ENCODE peak calls at places on chromosome 1, in four cellular contexts. Z is K562, H is H1, X is HCT116. T is an unnamed sample. For H3K36me3, the result is how much of the 10 kb centered on the place peaks cover.

GRCh38 chr1:216723274-216723780 is at the start of gene ESRRG:
- DNase-seq in Z (no peak), H (peak), X (no peak), T (peak)

GRCh38 chr1:92085727-92086126 is 5.6 kb downstream of the BTBD8 start:
- DNase-seq in Z (no peak), H (no peak), X (peak), T (no peak)

GRCh38 chr1:224897501-224897900 is 32.0 kb upstream of the DNAH14 start:
- DNase-seq in Z (no peak), H (no peak), X (no peak), T (no peak)

GRCh38 chr1:56788588-56788987 is 30.6 kb downstream of the FYB2 start:
- DNase-seq in Z (no peak), H (no peak), X (no peak), T (no peak)

GRCh38 chr1:224407546-224408293 is 26.9 kb downstream of the WDR26 start:
- DNase-seq in Z (no peak), H (no peak), X (peak), T (no peak)

GRCh38 chr1:152415454-152416227 is 1.6 kb upstream of the CRNN start:
- DNase-seq in Z (no peak), H (no peak), X (no peak), T (no peak)

GRCh38 chr1:202046227-202046626 is 35.8 kb downstream of the ELF3 start:
- DNase-seq in Z (no peak), H (no peak), X (no peak), T (no peak)

GRCh38 chr1:101167891-101168290 is 68.9 kb upstream of the S1PR1 start:
- DNase-seq in Z (no peak), H (no peak), X (no peak), T (no peak)

GRCh38 chr1:178133291-178133989 is 39.5 kb downstream of the RASAL2 start:
- DNase-seq in Z (no peak), H (no peak), X (no peak), T (no peak)

GRCh38 chr1:237042892-237043576 is 1.1 kb downstream of the RYR2 start:
- DNase-seq in Z (no peak), H (peak), X (no peak), T (no peak)

GRCh38 chr1:1317420-1317819 is 7.0 kb downstream of the INTS11 start:
- DNase-seq in Z (no peak), H (no peak), X (no peak), T (no peak)

GRCh38 chr1:1320666-1321448 is 3.6 kb downstream of the INTS11 start:
- DNase-seq in Z (no peak), H (no peak), X (no peak), T (no peak)

GRCh38 chr1:1318777-1319645 is 5.4 kb downstream of the INTS11 start:
- DNase-seq in Z (no peak), H (no peak), X (no peak), T (no peak)

GRCh38 chr1:1319646-1319941 is 4.9 kb downstream of the INTS11 start:
- DNase-seq in Z (no peak), H (no peak), X (no peak), T (no peak)

DNA sequence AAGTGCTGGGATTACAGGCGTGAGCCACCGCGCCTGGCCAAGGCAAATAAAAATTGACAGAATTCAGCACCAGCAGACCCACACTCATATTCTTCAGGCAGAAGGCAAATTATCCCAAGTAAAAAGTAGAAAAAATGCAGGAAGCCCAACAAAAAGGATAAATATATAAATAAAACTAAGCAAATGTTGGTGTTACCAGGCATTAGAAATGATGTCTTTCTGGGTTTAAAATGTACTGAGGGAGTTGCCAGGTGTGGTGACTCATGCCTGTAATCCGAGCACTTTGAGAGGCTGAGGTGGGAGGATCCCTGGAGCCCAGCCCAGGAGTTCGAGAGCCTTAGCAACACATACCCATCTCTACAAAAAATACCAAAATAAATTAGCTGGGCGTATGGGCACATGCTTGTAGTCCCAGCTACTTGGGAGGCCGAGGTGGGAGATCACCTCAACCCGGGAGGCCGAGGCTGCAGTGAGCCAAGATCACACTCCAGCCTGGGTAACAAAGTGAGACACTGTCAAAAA is 6.3 kb downstream of the INTS11 start:
- DNase-seq in Z (no peak), H (no peak), X (peak), T (no peak)
- H3K36me3 ChIP-seq in Z (half or more), H (under half), X (under half), T (half or more)

DNA sequence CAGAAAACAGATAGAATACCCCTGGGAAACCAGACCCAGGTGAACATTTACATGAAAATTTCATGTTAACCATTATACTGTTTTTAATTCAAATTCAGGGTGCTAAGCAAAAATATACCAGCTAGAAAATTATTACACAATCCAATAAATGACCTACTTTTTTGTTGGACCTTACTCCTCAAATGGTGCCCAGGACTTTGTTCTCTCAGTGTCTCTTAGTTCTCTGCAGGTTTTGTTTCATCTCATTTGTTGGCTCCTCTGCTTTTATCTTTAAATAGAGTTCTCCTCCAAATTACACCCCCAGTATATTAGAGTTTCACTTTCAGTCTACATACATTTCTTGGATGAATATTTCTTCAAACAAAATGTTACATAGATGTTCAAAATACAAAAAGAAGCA is 314.8 kb downstream of the TPR start:
- DNase-seq in Z (no peak), H (no peak), X (no peak), T (no peak)
- TF ChIP-seq YY1 in Z (no peak), H (no peak), X (no peak), T (no peak)

DNA sequence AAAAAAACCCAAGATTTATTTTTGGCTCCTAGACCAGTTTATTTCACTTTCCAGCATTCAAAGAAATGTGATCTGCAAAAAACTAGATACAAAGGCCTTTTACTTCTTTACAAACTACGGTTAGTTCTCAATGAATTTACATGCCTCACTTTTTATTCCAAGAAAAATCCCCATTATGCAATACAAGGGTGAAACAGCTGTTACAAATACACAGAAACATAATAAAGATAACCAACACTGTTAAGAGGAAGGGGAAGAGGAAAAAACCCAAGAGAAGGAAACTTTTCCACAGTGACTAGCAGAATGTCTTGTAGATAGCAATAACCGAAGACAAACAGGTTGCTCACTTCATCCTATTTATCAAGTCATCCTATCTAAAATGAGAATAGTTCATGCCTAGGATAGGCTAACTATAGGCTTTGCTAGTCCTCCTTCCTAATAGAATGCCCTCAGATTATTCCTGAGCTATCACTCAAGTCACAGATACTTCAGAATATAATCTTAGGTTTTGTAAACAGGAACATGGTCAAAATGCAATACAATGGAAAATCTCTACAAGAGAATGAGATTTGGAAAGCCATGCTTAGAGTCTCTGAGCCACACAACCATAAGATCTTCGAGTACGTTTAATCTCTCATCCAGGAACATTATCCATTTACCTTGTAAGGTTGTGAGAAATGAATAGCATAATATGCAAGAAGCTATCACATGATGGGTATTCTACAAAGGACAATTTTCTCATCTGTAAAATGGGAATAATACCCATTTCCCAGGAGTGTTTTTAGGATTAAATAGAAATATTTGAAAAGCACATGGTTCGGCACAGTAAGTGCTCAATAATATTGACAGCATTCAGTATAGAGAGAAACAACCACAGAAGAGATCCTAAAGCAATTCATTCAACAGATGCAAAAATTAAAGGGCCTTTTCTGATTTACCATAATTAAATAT is 5.4 kb downstream of the PNRC2 start:
- DNase-seq in Z (no peak), H (no peak), X (no peak), T (no peak)
- H3K36me3 ChIP-seq in Z (half or more), H (half or more), X (under half), T (half or more)

DNA sequence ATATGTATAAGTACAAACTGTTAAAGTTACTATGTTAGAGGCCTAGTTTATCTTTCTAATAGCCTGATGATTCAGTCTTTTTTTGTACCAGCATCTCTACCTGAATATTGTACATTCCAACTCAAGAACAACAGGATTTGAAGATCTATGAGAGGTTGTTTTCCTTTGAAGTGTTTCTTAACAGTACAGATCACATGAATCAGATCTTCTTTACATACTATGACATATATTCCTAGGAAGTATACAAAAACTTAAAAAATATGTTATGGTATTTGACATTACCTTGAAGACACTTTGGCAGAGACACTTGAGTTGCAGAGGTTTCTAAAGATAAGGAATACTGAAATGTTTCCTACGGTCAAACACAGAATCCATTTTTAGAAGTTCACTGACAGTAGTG is 1280.9 kb downstream of the KCNT2 start:
- DNase-seq in Z (no peak), H (no peak), X (no peak), T (no peak)
- TF ChIP-seq YY1 in Z (no peak), H (no peak), X (no peak), T (no peak)

DNA sequence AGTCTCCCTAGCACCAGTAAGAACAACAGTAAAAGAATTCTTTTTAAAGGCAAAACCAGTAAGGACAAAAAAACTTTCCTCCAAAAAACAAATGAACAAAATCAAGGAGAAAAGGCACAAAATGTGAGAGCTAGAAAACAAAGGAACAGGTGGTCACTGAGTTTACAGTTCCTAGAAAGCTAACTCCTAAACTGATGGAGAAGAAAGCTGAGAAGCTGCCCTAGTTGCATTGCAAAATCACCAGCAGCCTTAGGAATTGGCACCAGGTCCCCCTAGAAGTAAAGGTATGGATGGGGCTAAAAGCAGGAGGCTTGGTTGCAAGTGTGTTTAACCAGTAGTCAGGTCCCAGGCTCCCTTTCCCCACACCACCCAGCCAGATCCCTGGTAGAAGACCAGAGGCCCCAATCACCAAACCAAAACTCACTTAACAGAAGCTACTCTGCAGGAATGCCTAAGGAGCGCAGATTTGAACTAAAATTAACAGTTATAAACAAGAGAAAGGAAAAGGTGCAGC is 47.6 kb downstream of the RAB3GAP2 start:
- DNase-seq in Z (no peak), H (no peak), X (no peak), T (no peak)
- H3K36me3 ChIP-seq in Z (under half), H (under half), X (under half), T (under half)

DNA sequence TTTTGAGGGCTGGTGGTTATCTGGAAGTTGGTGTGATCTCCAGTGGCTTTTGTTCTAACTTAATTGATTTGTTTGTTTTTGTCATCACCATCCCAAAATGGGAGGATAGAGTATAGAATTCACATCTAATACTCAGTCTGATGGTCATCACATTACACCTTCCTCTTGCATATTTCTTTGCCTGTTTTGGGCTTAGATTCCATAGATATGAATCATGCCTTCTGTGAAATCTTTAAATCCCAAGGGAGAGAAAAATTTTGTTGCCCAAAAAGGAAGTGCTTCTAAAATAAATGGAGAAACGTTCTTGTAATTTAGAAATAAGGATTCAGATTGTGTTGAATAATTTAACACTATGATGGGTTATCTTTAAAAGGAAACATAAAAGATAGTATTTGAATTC is 446.0 kb upstream of the LRRC7 start:
- DNase-seq in Z (no peak), H (no peak), X (no peak), T (no peak)
- TF ChIP-seq YY1 in Z (no peak), H (no peak), X (no peak), T (no peak)

DNA sequence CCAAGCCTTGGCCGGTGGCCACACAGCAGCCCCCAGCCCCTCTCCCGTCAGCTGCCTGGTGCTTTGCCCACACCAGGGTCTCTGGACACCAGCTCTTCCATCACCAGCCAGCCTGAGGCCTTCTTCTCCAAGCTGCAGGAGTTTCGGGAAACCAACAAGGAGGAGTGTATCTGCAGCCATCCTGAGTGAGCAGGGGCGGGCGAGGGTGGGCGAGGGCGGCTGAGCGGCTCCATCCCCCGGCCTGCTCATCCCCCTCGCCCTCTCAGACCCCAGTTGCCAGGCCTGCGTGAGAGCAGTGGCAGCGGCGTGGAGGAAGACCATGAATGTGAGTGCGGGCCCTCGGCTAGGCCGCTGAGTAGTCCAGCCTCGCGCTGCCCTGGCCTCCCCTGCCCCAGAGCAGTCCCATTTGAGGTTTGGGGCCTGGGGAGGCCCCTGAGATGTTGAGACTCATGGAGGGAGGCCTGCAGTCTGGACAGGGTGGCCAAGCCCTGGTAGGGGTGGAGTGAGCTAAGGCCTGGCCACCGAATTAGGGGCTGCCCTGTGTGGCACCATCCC is 9.7 kb downstream of the MIIP start:
- DNase-seq in Z (no peak), H (no peak), X (no peak), T (no peak)
- H3K36me3 ChIP-seq in Z (half or more), H (half or more), X (under half), T (half or more)

GRCh38 chr1:17118268-17118667 is 983 bp downstream of the PADI2 start:
- DNase-seq in Z (no peak), H (no peak), X (no peak), T (no peak)

GRCh38 chr1:17118706-17119075 is 560 bp downstream of the PADI2 start:
- DNase-seq in Z (no peak), H (peak), X (no peak), T (no peak)

GRCh38 chr1:17116643-17117042 is 2.6 kb downstream of the PADI2 start:
- DNase-seq in Z (no peak), H (no peak), X (no peak), T (no peak)

GRCh38 chr1:17119076-17119743 is at the start of gene PADI2:
- DNase-seq in Z (peak), H (peak), X (peak), T (no peak)

GRCh38 chr1:17117451-17118265 is 1.6 kb downstream of the PADI2 start:
- DNase-seq in Z (no peak), H (no peak), X (no peak), T (no peak)
- TF ChIP-seq YY1 in Z (no peak), H (no peak), X (no peak), T (no peak)

GRCh38 chr1:37877991-37878544 is 18.7 kb upstream of the MTF1 start:
- DNase-seq in Z (no peak), H (no peak), X (no peak), T (no peak)

GRCh38 chr1:37875833-37876232 is 16.4 kb upstream of the MTF1 start:
- DNase-seq in Z (no peak), H (no peak), X (no peak), T (peak)

GRCh38 chr1:37884145-37884544 is 24.8 kb upstream of the MTF1 start:
- DNase-seq in Z (no peak), H (no peak), X (no peak), T (no peak)

GRCh38 chr1:37879865-37880264 is 20.5 kb upstream of the MTF1 start:
- DNase-seq in Z (no peak), H (no peak), X (no peak), T (no peak)
- H3K36me3 ChIP-seq in Z (half or more), H (under half), X (under half), T (half or more)